ENCODE peak calls at places on chromosomes 12 and 14, in four cellular contexts. One of them, this sample, is unnamed.

GRCh38 chr14:75222208-75222701 is 45.8 kb upstream of the TMED10 start:
- DNase-seq in IMR-90: peak
- DNase-seq in A549: no peak
- DNase-seq in GM12878: peak
- DNase-seq in this sample: no peak

GRCh38 chr12:127133675-127134335 is 1133.2 kb upstream of the TMEM132C start:
- DNase-seq in IMR-90: no peak
- DNase-seq in A549: no peak
- DNase-seq in GM12878: no peak
- DNase-seq in this sample: no peak

GRCh38 chr12:41992029-41992428 is 152.6 kb downstream of the GXYLT1 start:
- DNase-seq in IMR-90: no peak
- DNase-seq in A549: peak
- DNase-seq in GM12878: no peak
- DNase-seq in this sample: no peak

GRCh38 chr14:104678901-104679705 is 10.3 kb upstream of the INF2 start:
- DNase-seq in IMR-90: no peak
- DNase-seq in A549: no peak
- DNase-seq in GM12878: no peak
- DNase-seq in this sample: no peak

GRCh38 chr12:39161686-39162085 is 256.3 kb upstream of the CPNE8 start:
- DNase-seq in IMR-90: no peak
- DNase-seq in A549: no peak
- DNase-seq in GM12878: no peak
- DNase-seq in this sample: no peak

GRCh38 chr14:56461876-56462275 is 117.7 kb upstream of the TMEM260 start:
- DNase-seq in IMR-90: no peak
- DNase-seq in A549: no peak
- DNase-seq in GM12878: no peak
- DNase-seq in this sample: no peak

GRCh38 chr14:55976219-55976618 is 142.0 kb upstream of the PELI2 start:
- DNase-seq in IMR-90: no peak
- DNase-seq in A549: no peak
- DNase-seq in GM12878: no peak
- DNase-seq in this sample: no peak

GRCh38 chr14:64170190-64170589 is 124.0 kb downstream of the ESR2 start:
- DNase-seq in IMR-90: no peak
- DNase-seq in A549: no peak
- DNase-seq in GM12878: peak
- DNase-seq in this sample: no peak

GRCh38 chr14:102007916-102008418 is 43.6 kb downstream of the DYNC1H1 start:
- DNase-seq in IMR-90: no peak
- DNase-seq in A549: no peak
- DNase-seq in GM12878: no peak
- DNase-seq in this sample: no peak

GRCh38 chr14:100988011-100988410 is 84.5 kb upstream of the RTL1 start:
- DNase-seq in IMR-90: peak
- DNase-seq in A549: peak
- DNase-seq in GM12878: no peak
- DNase-seq in this sample: no peak

GRCh38 chr12:49043241-49043640 is 17.4 kb downstream of the KMT2D start:
- DNase-seq in IMR-90: no peak
- DNase-seq in A549: no peak
- DNase-seq in GM12878: no peak
- DNase-seq in this sample: no peak
- TF ChIP-seq USF2 in IMR-90: no peak
- TF ChIP-seq USF2 in A549: no peak
- TF ChIP-seq USF2 in GM12878: no peak
- TF ChIP-seq USF2 in this sample: no peak

GRCh38 chr14:24996930-24997329 is 53.0 kb downstream of the STXBP6 start:
- DNase-seq in IMR-90: no peak
- DNase-seq in A549: no peak
- DNase-seq in GM12878: no peak
- DNase-seq in this sample: no peak
- TF ChIP-seq USF2 in IMR-90: no peak
- TF ChIP-seq USF2 in A549: no peak
- TF ChIP-seq USF2 in GM12878: no peak
- TF ChIP-seq USF2 in this sample: no peak

GRCh38 chr14:30960216-30960615 is 65.2 kb upstream of the AP4S1 start:
- DNase-seq in IMR-90: no peak
- DNase-seq in A549: no peak
- DNase-seq in GM12878: no peak
- DNase-seq in this sample: no peak
- TF ChIP-seq USF2 in IMR-90: no peak
- TF ChIP-seq USF2 in A549: no peak
- TF ChIP-seq USF2 in GM12878: no peak
- TF ChIP-seq USF2 in this sample: no peak

GRCh38 chr14:72262771-72263170 is 330.5 kb downstream of the RGS6 start:
- DNase-seq in IMR-90: no peak
- DNase-seq in A549: no peak
- DNase-seq in GM12878: no peak
- DNase-seq in this sample: no peak
- TF ChIP-seq USF2 in IMR-90: no peak
- TF ChIP-seq USF2 in A549: no peak
- TF ChIP-seq USF2 in GM12878: no peak
- TF ChIP-seq USF2 in this sample: no peak

GRCh38 chr12:27488479-27488878 is 35.5 kb upstream of the PPFIBP1 start:
- DNase-seq in IMR-90: no peak
- DNase-seq in A549: no peak
- DNase-seq in GM12878: no peak
- DNase-seq in this sample: no peak
- TF ChIP-seq USF2 in IMR-90: no peak
- TF ChIP-seq USF2 in A549: no peak
- TF ChIP-seq USF2 in GM12878: no peak
- TF ChIP-seq USF2 in this sample: no peak

GRCh38 chr12:59005195-59005961 is 85.1 kb upstream of the LRIG3 start:
- DNase-seq in IMR-90: peak
- DNase-seq in A549: no peak
- DNase-seq in GM12878: no peak
- DNase-seq in this sample: no peak
- TF ChIP-seq USF2 in IMR-90: no peak
- TF ChIP-seq USF2 in A549: no peak
- TF ChIP-seq USF2 in GM12878: no peak
- TF ChIP-seq USF2 in this sample: no peak

DNA sequence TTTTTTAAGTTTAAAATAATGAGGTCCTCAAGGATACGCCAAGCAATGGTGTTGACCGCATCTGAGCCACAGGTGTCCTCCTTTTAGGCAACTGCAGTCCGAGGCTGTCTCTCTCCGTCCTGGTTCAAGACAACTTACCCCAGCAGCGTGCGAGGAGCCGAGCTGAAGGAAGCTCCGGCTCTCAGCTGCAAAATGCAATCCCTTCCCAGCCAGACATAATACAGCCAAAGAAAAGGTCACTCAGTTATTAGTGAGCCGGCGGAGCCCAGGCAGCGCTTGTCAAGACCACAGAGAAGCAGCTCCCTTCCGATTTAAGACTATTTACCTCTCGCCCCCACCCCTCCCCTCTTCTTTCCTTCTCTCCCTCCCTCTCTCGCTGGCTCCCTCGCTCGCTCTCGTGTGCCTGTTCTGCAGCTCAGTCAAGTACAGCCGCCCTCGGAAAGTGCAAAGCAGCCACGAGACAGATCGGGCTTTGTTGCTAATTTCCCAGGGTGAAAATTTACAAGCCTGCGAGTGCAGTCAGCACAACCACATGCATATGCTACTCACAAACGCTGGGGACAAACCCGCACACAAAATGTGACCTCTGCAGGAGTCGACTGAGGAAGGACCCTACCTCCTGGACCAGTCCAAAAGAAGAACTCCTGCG is 363 bp upstream of the LMO3 start:
- DNase-seq in IMR-90: peak
- DNase-seq in A549: no peak
- DNase-seq in GM12878: no peak
- DNase-seq in this sample: peak
- TF ChIP-seq USF2 in IMR-90: no peak
- TF ChIP-seq USF2 in A549: no peak
- TF ChIP-seq USF2 in GM12878: no peak
- TF ChIP-seq USF2 in this sample: no peak

DNA sequence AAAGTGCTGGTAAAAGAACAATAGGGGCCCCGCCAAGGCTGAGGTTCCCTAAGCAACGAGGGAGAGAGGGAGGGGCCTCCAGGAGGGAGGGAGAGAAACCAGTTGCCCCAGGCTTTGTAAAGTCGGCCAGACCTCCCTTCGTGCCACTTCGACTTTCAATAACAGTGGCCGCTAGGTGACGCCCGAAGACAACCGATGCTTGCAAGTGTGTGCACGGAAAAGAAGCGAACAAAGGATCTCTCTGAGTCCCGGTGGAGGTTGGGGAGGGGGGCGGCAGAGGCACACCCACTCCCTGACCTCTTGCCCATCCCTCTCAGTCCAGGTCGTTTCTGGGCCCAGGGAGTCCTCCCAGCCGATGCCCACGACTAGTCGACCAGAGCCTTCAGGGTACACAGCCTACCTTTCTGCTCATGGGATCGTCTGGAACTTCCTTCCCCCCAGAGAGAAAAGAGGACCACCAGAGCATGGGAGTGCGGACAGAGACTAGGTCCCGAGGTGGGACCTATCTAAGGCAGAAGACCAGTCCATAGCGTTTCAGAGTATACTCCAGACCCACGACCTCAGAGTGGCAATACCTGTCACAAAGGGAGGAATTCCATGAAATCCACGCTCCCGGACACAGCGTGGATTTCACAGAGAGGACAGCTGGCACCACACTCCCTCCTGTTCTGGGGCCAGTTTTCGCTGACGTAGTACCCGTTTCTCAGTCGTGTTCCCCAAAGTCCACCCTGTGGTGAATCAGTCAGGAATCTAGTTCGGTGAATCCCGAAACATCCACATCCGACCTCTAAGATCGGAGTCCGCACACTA is 262.7 kb upstream of the ALG10B start:
- DNase-seq in IMR-90: no peak
- DNase-seq in A549: peak
- DNase-seq in GM12878: no peak
- DNase-seq in this sample: no peak
- TF ChIP-seq USF2 in IMR-90: no peak
- TF ChIP-seq USF2 in A549: no peak
- TF ChIP-seq USF2 in GM12878: no peak
- TF ChIP-seq USF2 in this sample: no peak

DNA sequence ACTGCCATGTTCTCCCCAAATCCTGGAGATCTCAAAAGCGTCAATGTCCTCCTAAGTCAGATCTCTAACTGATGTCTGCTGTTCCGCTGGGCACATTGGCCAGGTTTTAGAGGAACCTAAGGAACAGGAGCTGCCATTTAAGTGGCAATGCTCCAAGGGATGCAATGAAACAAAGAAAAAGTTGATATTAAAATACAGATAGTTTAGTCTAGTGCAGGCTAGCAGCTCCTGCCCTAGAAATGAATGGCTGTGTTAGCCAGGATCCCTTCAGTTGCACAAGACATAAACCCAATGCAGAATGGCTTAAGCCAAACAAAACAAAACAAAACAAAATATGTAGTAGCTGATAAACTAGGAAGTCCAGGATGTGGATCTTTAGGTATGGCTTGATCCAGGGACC is 144.1 kb downstream of the HMGA2 start:
- DNase-seq in IMR-90: no peak
- DNase-seq in A549: no peak
- DNase-seq in GM12878: no peak
- DNase-seq in this sample: no peak
- TF ChIP-seq USF2 in IMR-90: no peak
- TF ChIP-seq USF2 in A549: no peak
- TF ChIP-seq USF2 in GM12878: no peak
- TF ChIP-seq USF2 in this sample: no peak

GRCh38 chr14:93744876-93745275 is 43.4 kb downstream of the PRIMA1 start:
- DNase-seq in IMR-90: no peak
- DNase-seq in A549: no peak
- DNase-seq in GM12878: no peak
- DNase-seq in this sample: no peak

GRCh38 chr14:93743270-93744060 is 44.8 kb downstream of the PRIMA1 start:
- DNase-seq in IMR-90: no peak
- DNase-seq in A549: no peak
- DNase-seq in GM12878: no peak
- DNase-seq in this sample: no peak

GRCh38 chr14:93744176-93744575 is 44.1 kb downstream of the PRIMA1 start:
- DNase-seq in IMR-90: no peak
- DNase-seq in A549: no peak
- DNase-seq in GM12878: no peak
- DNase-seq in this sample: no peak

GRCh38 chr14:93742761-93743160 is 45.5 kb downstream of the PRIMA1 start:
- DNase-seq in IMR-90: no peak
- DNase-seq in A549: no peak
- DNase-seq in GM12878: no peak
- DNase-seq in this sample: no peak

DNA sequence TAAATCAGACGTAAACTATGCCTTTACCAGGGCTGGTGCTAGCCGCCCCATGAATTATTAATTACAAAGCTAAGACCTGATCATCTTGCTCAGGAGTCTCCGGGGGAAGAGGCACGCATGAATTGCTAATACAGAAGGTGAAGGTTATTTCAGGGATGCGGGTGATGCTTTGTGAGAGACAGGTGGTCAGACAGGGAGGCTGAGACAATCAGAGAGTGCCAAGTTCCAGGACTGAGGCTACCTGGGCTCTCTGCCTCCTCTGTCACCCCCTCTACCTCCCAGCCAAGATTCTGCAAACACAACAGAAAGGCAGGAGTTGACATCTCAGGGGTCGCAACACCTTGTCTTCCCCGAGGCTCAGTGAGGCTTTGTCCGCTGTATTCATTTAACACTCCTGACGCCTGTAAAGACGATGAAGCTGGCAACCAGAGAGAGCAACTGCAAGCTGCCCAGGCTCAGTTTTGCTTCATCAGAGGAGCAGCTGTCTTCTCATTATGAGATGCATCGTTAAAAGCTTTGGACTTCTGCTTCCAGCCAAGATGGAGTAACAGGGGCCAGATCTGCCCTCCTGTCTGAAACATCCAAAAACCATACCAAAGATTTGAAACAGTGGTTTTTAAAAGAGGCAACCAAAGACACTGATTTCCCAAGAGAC is 46.6 kb downstream of the PRIMA1 start:
- DNase-seq in IMR-90: no peak
- DNase-seq in A549: no peak
- DNase-seq in GM12878: no peak
- DNase-seq in this sample: no peak
- TF ChIP-seq USF2 in IMR-90: no peak
- TF ChIP-seq USF2 in A549: no peak
- TF ChIP-seq USF2 in GM12878: no peak
- TF ChIP-seq USF2 in this sample: no peak

This sample was measured in WTC11.